ENCODE peak calls at places on chromosomes 1 and 21, in eight cellular contexts. One of them, this sample, is unnamed.
A peak's percentile ranks its signal among the peaks of the same experiment; 100 is the strongest.

GRCh38 chr1:247456024-247456423 is 1.9 kb downstream of the OR2B11 start:
- DNase-seq in left cardiac atrium: no peak
- DNase-seq in activated CD8-positive, alpha-beta memory T cell treated with anti-CD3 and anti-CD28 coated beads for 48 hours: no peak
- DNase-seq in GM23248: no peak
- DNase-seq in sciatic nerve: no peak
- DNase-seq in germinal center: no peak
- DNase-seq in endothelial cell: no peak
- DNase-seq in HEK293T: no peak
- DNase-seq in this sample: no peak

GRCh38 chr21:31397515-31397926 is 53.5 kb upstream of the TIAM1 start:
- DNase-seq in sciatic nerve: no peak
- DNase-seq in GM23248: no peak
- DNase-seq in activated CD8-positive, alpha-beta memory T cell treated with anti-CD3 and anti-CD28 coated beads for 48 hours: no peak
- DNase-seq in endothelial cell: no peak
- DNase-seq in germinal center: no peak
- DNase-seq in left cardiac atrium: no peak
- DNase-seq in HEK293T: no peak
- DNase-seq in this sample: peak; percentile 13

GRCh38 chr1:155321577-155322497 is 1.1 kb downstream of the RUSC1 start:
- DNase-seq in germinal center: no peak
- DNase-seq in left cardiac atrium: peak; percentile 34
- DNase-seq in HEK293T: no peak
- DNase-seq in sciatic nerve: peak; percentile 60
- DNase-seq in endothelial cell: peak; percentile 28
- DNase-seq in GM23248: peak; percentile 32
- DNase-seq in activated CD8-positive, alpha-beta memory T cell treated with anti-CD3 and anti-CD28 coated beads for 48 hours: no peak
- DNase-seq in this sample: no peak

GRCh38 chr1:58363639-58364038 is 182.9 kb downstream of the OMA1 start:
- DNase-seq in activated CD8-positive, alpha-beta memory T cell treated with anti-CD3 and anti-CD28 coated beads for 48 hours: no peak
- DNase-seq in germinal center: no peak
- DNase-seq in HEK293T: no peak
- DNase-seq in left cardiac atrium: no peak
- DNase-seq in endothelial cell: no peak
- DNase-seq in GM23248: no peak
- DNase-seq in sciatic nerve: no peak
- DNase-seq in this sample: no peak

GRCh38 chr1:241612533-241613505 is 27.4 kb downstream of the CHML start:
- DNase-seq in sciatic nerve: no peak
- DNase-seq in GM23248: peak; percentile 90
- DNase-seq in left cardiac atrium: no peak
- DNase-seq in activated CD8-positive, alpha-beta memory T cell treated with anti-CD3 and anti-CD28 coated beads for 48 hours: no peak
- DNase-seq in endothelial cell: no peak
- DNase-seq in germinal center: no peak
- DNase-seq in HEK293T: no peak
- DNase-seq in this sample: peak; percentile 88

GRCh38 chr1:172948457-172948856 is 102.3 kb downstream of the TNFSF18 start:
- DNase-seq in left cardiac atrium: no peak
- DNase-seq in GM23248: peak; percentile 95
- DNase-seq in HEK293T: no peak
- DNase-seq in activated CD8-positive, alpha-beta memory T cell treated with anti-CD3 and anti-CD28 coated beads for 48 hours: no peak
- DNase-seq in sciatic nerve: no peak
- DNase-seq in germinal center: no peak
- DNase-seq in endothelial cell: no peak
- DNase-seq in this sample: peak; percentile 50

GRCh38 chr1:188489336-188490112 is 1660.8 kb downstream of the PLA2G4A start:
- DNase-seq in sciatic nerve: no peak
- DNase-seq in germinal center: no peak
- DNase-seq in GM23248: peak; percentile 4
- DNase-seq in left cardiac atrium: no peak
- DNase-seq in HEK293T: no peak
- DNase-seq in endothelial cell: no peak
- DNase-seq in activated CD8-positive, alpha-beta memory T cell treated with anti-CD3 and anti-CD28 coated beads for 48 hours: no peak
- DNase-seq in this sample: no peak

GRCh38 chr1:204503913-204504519 is 9.4 kb upstream of the PIK3C2B start:
- DNase-seq in endothelial cell: no peak
- DNase-seq in HEK293T: no peak
- DNase-seq in sciatic nerve: no peak
- DNase-seq in GM23248: no peak
- DNase-seq in left cardiac atrium: no peak
- DNase-seq in activated CD8-positive, alpha-beta memory T cell treated with anti-CD3 and anti-CD28 coated beads for 48 hours: no peak
- DNase-seq in germinal center: no peak
- DNase-seq in this sample: no peak

GRCh38 chr1:153683853-153684252 is 5.4 kb downstream of the NPR1 start:
- DNase-seq in activated CD8-positive, alpha-beta memory T cell treated with anti-CD3 and anti-CD28 coated beads for 48 hours: no peak
- DNase-seq in germinal center: no peak
- DNase-seq in endothelial cell: no peak
- DNase-seq in GM23248: peak; percentile 50
- DNase-seq in sciatic nerve: no peak
- DNase-seq in HEK293T: no peak
- DNase-seq in left cardiac atrium: no peak
- DNase-seq in this sample: peak; percentile 66

GRCh38 chr1:15411593-15412487 is 2.2 kb downstream of the EFHD2 start:
- DNase-seq in GM23248: peak; percentile 35
- DNase-seq in left cardiac atrium: no peak
- DNase-seq in endothelial cell: no peak
- DNase-seq in activated CD8-positive, alpha-beta memory T cell treated with anti-CD3 and anti-CD28 coated beads for 48 hours: no peak
- DNase-seq in sciatic nerve: peak; percentile 69
- DNase-seq in germinal center: peak; percentile 82
- DNase-seq in HEK293T: no peak
- DNase-seq in this sample: no peak

GRCh38 chr21:33949516-33950424 is 34.2 kb upstream of the ATP5PO start:
- DNase-seq in activated CD8-positive, alpha-beta memory T cell treated with anti-CD3 and anti-CD28 coated beads for 48 hours: no peak
- DNase-seq in sciatic nerve: no peak
- DNase-seq in HEK293T: no peak
- DNase-seq in GM23248: no peak
- DNase-seq in germinal center: peak; percentile 40
- DNase-seq in left cardiac atrium: no peak
- DNase-seq in endothelial cell: no peak
- DNase-seq in this sample: no peak

This sample was measured in fibroblast of the aortic adventitia.